ENCODE peak calls at places on chromosome 11, in ten cellular contexts. One of them, this sample, is unnamed.

GRCh38 chr11:107747622-107748021 is 35.8 kb upstream of the SLN start:
- DNase-seq in A549: no peak
- DNase-seq in testis: no peak
- DNase-seq in OCI-LY7: no peak
- DNase-seq in hepatocyte: no peak
- DNase-seq in heart left ventricle: no peak
- DNase-seq in Peyer's patch: no peak
- DNase-seq in HCT116: no peak
- DNase-seq in pancreas: no peak
- DNase-seq in CD8-positive, alpha-beta memory T cell: no peak
- DNase-seq in this sample: no peak

GRCh38 chr11:35632301-35632700 is 14.0 kb downstream of the FJX1 start:
- DNase-seq in A549: peak; percentile 30
- DNase-seq in testis: no peak
- DNase-seq in OCI-LY7: no peak
- DNase-seq in hepatocyte: no peak
- DNase-seq in heart left ventricle: no peak
- DNase-seq in Peyer's patch: no peak
- DNase-seq in HCT116: no peak
- DNase-seq in pancreas: no peak
- DNase-seq in CD8-positive, alpha-beta memory T cell: no peak
- DNase-seq in this sample: no peak

GRCh38 chr11:10444725-10445286 is 10.3 kb upstream of the AMPD3 start:
- DNase-seq in A549: no peak
- DNase-seq in testis: no peak
- DNase-seq in OCI-LY7: peak; percentile 14
- DNase-seq in hepatocyte: no peak
- DNase-seq in heart left ventricle: no peak
- DNase-seq in Peyer's patch: no peak
- DNase-seq in HCT116: no peak
- DNase-seq in pancreas: no peak
- DNase-seq in CD8-positive, alpha-beta memory T cell: no peak
- DNase-seq in this sample: no peak

GRCh38 chr11:134643115-134643514 is 231.1 kb upstream of the B3GAT1 start:
- DNase-seq in A549: no peak
- DNase-seq in testis: no peak
- DNase-seq in OCI-LY7: no peak
- DNase-seq in hepatocyte: no peak
- DNase-seq in heart left ventricle: no peak
- DNase-seq in Peyer's patch: peak; percentile 23
- DNase-seq in HCT116: no peak
- DNase-seq in pancreas: no peak
- DNase-seq in CD8-positive, alpha-beta memory T cell: no peak
- DNase-seq in this sample: no peak

GRCh38 chr11:78884761-78885160 is 310.1 kb upstream of the NARS2 start:
- DNase-seq in A549: no peak
- DNase-seq in testis: no peak
- DNase-seq in OCI-LY7: no peak
- DNase-seq in hepatocyte: no peak
- DNase-seq in heart left ventricle: no peak
- DNase-seq in Peyer's patch: no peak
- DNase-seq in HCT116: no peak
- DNase-seq in pancreas: no peak
- DNase-seq in CD8-positive, alpha-beta memory T cell: no peak
- DNase-seq in this sample: no peak

GRCh38 chr11:85821636-85822035 is 10.7 kb upstream of the SYTL2 start:
- DNase-seq in A549: peak; percentile 62
- DNase-seq in testis: no peak
- DNase-seq in OCI-LY7: no peak
- DNase-seq in hepatocyte: no peak
- DNase-seq in heart left ventricle: no peak
- DNase-seq in Peyer's patch: no peak
- DNase-seq in HCT116: no peak
- DNase-seq in pancreas: no peak
- DNase-seq in CD8-positive, alpha-beta memory T cell: no peak
- DNase-seq in this sample: no peak

GRCh38 chr11:23725752-23726151 is 771.1 kb upstream of the LUZP2 start:
- DNase-seq in A549: no peak
- DNase-seq in testis: no peak
- DNase-seq in OCI-LY7: no peak
- DNase-seq in hepatocyte: no peak
- DNase-seq in heart left ventricle: no peak
- DNase-seq in Peyer's patch: no peak
- DNase-seq in HCT116: no peak
- DNase-seq in pancreas: no peak
- DNase-seq in CD8-positive, alpha-beta memory T cell: no peak
- DNase-seq in this sample: no peak

GRCh38 chr11:64642876-64643257 is 51.8 kb downstream of the SLC22A12 start:
- DNase-seq in A549: no peak
- DNase-seq in testis: no peak
- DNase-seq in OCI-LY7: no peak
- DNase-seq in hepatocyte: no peak
- DNase-seq in heart left ventricle: no peak
- DNase-seq in Peyer's patch: no peak
- DNase-seq in HCT116: no peak
- DNase-seq in pancreas: no peak
- DNase-seq in CD8-positive, alpha-beta memory T cell: no peak
- DNase-seq in this sample: no peak

GRCh38 chr11:117796456-117797428 is at the start of gene DSCAML1:
- DNase-seq in A549: no peak
- DNase-seq in testis: peak; percentile 33
- DNase-seq in OCI-LY7: no peak
- DNase-seq in hepatocyte: peak; percentile 70
- DNase-seq in heart left ventricle: peak; percentile 48
- DNase-seq in Peyer's patch: no peak
- DNase-seq in HCT116: no peak
- DNase-seq in pancreas: no peak
- DNase-seq in CD8-positive, alpha-beta memory T cell: no peak
- DNase-seq in this sample: no peak

GRCh38 chr11:123461164-123461563 is 31.1 kb downstream of the GRAMD1B start:
- DNase-seq in A549: no peak
- DNase-seq in testis: peak; percentile 47
- DNase-seq in OCI-LY7: no peak
- DNase-seq in hepatocyte: no peak
- DNase-seq in heart left ventricle: peak; percentile 89
- DNase-seq in Peyer's patch: no peak
- DNase-seq in HCT116: no peak
- DNase-seq in pancreas: no peak
- DNase-seq in CD8-positive, alpha-beta memory T cell: no peak
- DNase-seq in this sample: no peak

GRCh38 chr11:65225284-65226102 is 36.3 kb upstream of the POLA2 start:
- DNase-seq in A549: peak; percentile 32
- DNase-seq in testis: peak; percentile 67
- DNase-seq in OCI-LY7: peak; percentile 67
- DNase-seq in hepatocyte: peak; percentile 78
- DNase-seq in heart left ventricle: peak; percentile 71
- DNase-seq in Peyer's patch: peak; percentile 66
- DNase-seq in HCT116: no peak
- DNase-seq in pancreas: peak; percentile 67
- DNase-seq in CD8-positive, alpha-beta memory T cell: peak; percentile 44
- DNase-seq in this sample: no peak

GRCh38 chr11:29159552-29160465 is 857.0 kb downstream of the KCNA4 start:
- DNase-seq in A549: peak; percentile 78
- DNase-seq in testis: peak; percentile 66
- DNase-seq in OCI-LY7: peak; percentile 21
- DNase-seq in hepatocyte: peak; percentile 84
- DNase-seq in heart left ventricle: peak; percentile 18
- DNase-seq in Peyer's patch: no peak
- DNase-seq in HCT116: peak; percentile 31
- DNase-seq in pancreas: peak; percentile 10
- DNase-seq in CD8-positive, alpha-beta memory T cell: no peak
- DNase-seq in this sample: peak; percentile 31

GRCh38 chr11:111114091-111114490 is 131.4 kb upstream of the POU2AF2 start:
- DNase-seq in A549: no peak
- DNase-seq in testis: no peak
- DNase-seq in OCI-LY7: no peak
- DNase-seq in hepatocyte: no peak
- DNase-seq in heart left ventricle: no peak
- DNase-seq in Peyer's patch: no peak
- DNase-seq in HCT116: no peak
- DNase-seq in pancreas: no peak
- DNase-seq in CD8-positive, alpha-beta memory T cell: no peak
- DNase-seq in this sample: no peak
- H3K4me3 ChIP-seq in A549: no peak overlapping the region
- H3K4me3 ChIP-seq in testis: no peak overlapping the region
- H3K4me3 ChIP-seq in OCI-LY7: no peak overlapping the region
- H3K4me3 ChIP-seq in hepatocyte: no peak overlapping the region
- H3K4me3 ChIP-seq in heart left ventricle: no peak overlapping the region
- H3K4me3 ChIP-seq in Peyer's patch: no peak overlapping the region
- H3K4me3 ChIP-seq in HCT116: no peak overlapping the region
- H3K4me3 ChIP-seq in pancreas: no peak overlapping the region
- H3K4me3 ChIP-seq in CD8-positive, alpha-beta memory T cell: no peak overlapping the region
- H3K4me3 ChIP-seq in this sample: no peak overlapping the region

DNA sequence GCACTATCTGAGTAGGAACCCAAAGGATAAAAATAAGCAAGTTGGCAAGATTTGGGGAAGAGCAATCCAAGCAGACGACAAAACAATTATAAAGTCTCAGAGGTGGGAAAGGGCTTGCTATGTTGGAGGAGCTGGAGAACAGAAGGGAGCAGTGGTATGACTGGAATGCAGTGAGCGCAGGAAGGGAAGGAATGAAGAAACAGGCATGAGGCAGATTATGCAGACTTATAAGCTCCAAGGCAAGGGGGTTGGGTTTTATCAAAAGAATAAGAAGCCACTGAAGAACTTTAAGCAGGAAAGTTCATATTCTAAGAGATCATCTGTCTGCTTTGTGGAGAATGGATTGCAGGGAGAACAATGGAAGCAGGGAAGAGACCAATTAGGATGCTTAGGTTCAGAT is 31.7 kb downstream of the PGM2L1 start:
- DNase-seq in A549: no peak
- DNase-seq in testis: no peak
- DNase-seq in OCI-LY7: no peak
- DNase-seq in hepatocyte: no peak
- DNase-seq in heart left ventricle: no peak
- DNase-seq in Peyer's patch: no peak
- DNase-seq in HCT116: no peak
- DNase-seq in pancreas: no peak
- DNase-seq in CD8-positive, alpha-beta memory T cell: no peak
- DNase-seq in this sample: no peak
- H3K27ac ChIP-seq in A549: no peak overlapping the region
- H3K27ac ChIP-seq in testis: no peak overlapping the region
- H3K27ac ChIP-seq in OCI-LY7: no peak overlapping the region
- H3K27ac ChIP-seq in hepatocyte: no peak overlapping the region
- H3K27ac ChIP-seq in heart left ventricle: no peak overlapping the region
- H3K27ac ChIP-seq in Peyer's patch: no peak overlapping the region
- H3K27ac ChIP-seq in HCT116: no peak overlapping the region
- H3K27ac ChIP-seq in pancreas: no peak overlapping the region
- H3K27ac ChIP-seq in CD8-positive, alpha-beta memory T cell: no peak overlapping the region
- H3K27ac ChIP-seq in this sample: no peak overlapping the region

GRCh38 chr11:111981270-111981669 is 43.9 kb upstream of the DLAT start:
- DNase-seq in A549: no peak
- DNase-seq in testis: no peak
- DNase-seq in OCI-LY7: no peak
- DNase-seq in hepatocyte: no peak
- DNase-seq in heart left ventricle: no peak
- DNase-seq in Peyer's patch: no peak
- DNase-seq in HCT116: no peak
- DNase-seq in pancreas: no peak
- DNase-seq in CD8-positive, alpha-beta memory T cell: no peak
- DNase-seq in this sample: no peak

GRCh38 chr11:111982019-111982464 is 43.2 kb upstream of the DLAT start:
- DNase-seq in A549: peak; percentile 48
- DNase-seq in testis: peak; percentile 79
- DNase-seq in OCI-LY7: peak; percentile 77
- DNase-seq in hepatocyte: peak; percentile 89
- DNase-seq in heart left ventricle: peak; percentile 70
- DNase-seq in Peyer's patch: peak; percentile 65
- DNase-seq in HCT116: peak; percentile 31
- DNase-seq in pancreas: peak; percentile 79
- DNase-seq in CD8-positive, alpha-beta memory T cell: peak; percentile 10
- DNase-seq in this sample: peak; percentile 82

GRCh38 chr11:111986589-111986988 is 38.6 kb upstream of the DLAT start:
- DNase-seq in A549: no peak
- DNase-seq in testis: no peak
- DNase-seq in OCI-LY7: no peak
- DNase-seq in hepatocyte: no peak
- DNase-seq in heart left ventricle: no peak
- DNase-seq in Peyer's patch: no peak
- DNase-seq in HCT116: no peak
- DNase-seq in pancreas: no peak
- DNase-seq in CD8-positive, alpha-beta memory T cell: no peak
- DNase-seq in this sample: no peak

GRCh38 chr11:111982532-111983186 is 42.5 kb upstream of the DLAT start:
- DNase-seq in A549: no peak
- DNase-seq in testis: no peak
- DNase-seq in OCI-LY7: no peak
- DNase-seq in hepatocyte: no peak
- DNase-seq in heart left ventricle: no peak
- DNase-seq in Peyer's patch: no peak
- DNase-seq in HCT116: no peak
- DNase-seq in pancreas: no peak
- DNase-seq in CD8-positive, alpha-beta memory T cell: no peak
- DNase-seq in this sample: no peak

DNA sequence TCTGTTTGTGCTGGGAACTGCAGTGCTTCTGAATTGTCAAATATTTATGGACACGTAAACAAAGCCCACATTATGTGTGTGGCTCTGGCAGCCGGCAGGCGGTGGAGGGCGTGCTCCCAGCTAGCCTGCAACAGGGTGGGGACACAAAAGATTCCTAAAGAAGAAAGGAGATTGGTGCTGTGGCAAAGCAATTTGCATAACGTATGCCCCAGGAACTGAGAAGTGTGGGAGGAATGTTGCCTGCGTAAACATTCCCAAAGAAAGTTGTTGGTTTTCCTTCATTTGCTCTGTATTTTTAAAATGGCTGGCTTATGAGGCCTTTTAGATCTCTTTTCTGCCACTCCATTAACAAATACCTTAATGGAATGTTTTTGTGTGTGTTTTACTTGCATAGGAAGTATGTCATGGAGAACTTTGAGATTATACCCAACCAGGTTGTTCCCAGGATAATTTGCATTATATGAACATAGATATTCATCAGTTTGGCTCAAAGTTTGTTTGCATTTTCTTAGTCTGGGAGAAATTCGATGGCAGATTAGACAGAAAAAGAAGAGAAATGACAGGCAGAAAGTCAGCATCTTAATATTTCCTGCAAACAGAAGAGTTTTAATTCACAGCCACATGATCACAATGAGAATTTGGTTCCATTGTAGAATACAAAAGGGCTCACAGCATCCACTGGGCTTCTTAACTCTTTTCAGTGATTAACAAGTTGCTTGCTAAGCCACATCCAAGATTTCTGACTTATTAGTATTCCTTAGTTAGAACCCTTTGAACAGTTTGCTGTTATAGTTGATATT is 41.8 kb upstream of the DLAT start:
- DNase-seq in A549: peak; percentile 6
- DNase-seq in testis: no peak
- DNase-seq in OCI-LY7: no peak
- DNase-seq in hepatocyte: peak; percentile 83
- DNase-seq in heart left ventricle: no peak
- DNase-seq in Peyer's patch: peak; percentile 73
- DNase-seq in HCT116: no peak
- DNase-seq in pancreas: peak; percentile 76
- DNase-seq in CD8-positive, alpha-beta memory T cell: no peak
- DNase-seq in this sample: peak; percentile 60
- H3K4me3 ChIP-seq in A549: no peak overlapping the region
- H3K4me3 ChIP-seq in testis: no peak overlapping the region
- H3K4me3 ChIP-seq in OCI-LY7: no peak overlapping the region
- H3K4me3 ChIP-seq in hepatocyte: no peak overlapping the region
- H3K4me3 ChIP-seq in heart left ventricle: no peak overlapping the region
- H3K4me3 ChIP-seq in Peyer's patch: peak overlapping the region; percentile 7
- H3K4me3 ChIP-seq in HCT116: no peak overlapping the region
- H3K4me3 ChIP-seq in pancreas: peak overlapping the region; percentile 33
- H3K4me3 ChIP-seq in CD8-positive, alpha-beta memory T cell: no peak overlapping the region
- H3K4me3 ChIP-seq in this sample: no peak overlapping the region

GRCh38 chr11:113248702-113249490 is 65.5 kb upstream of the TTC12 start:
- DNase-seq in A549: no peak
- DNase-seq in testis: no peak
- DNase-seq in OCI-LY7: no peak
- DNase-seq in hepatocyte: no peak
- DNase-seq in heart left ventricle: no peak
- DNase-seq in Peyer's patch: no peak
- DNase-seq in HCT116: no peak
- DNase-seq in pancreas: no peak
- DNase-seq in CD8-positive, alpha-beta memory T cell: no peak
- DNase-seq in this sample: no peak
- H3K27ac ChIP-seq in A549: no peak overlapping the region
- H3K27ac ChIP-seq in testis: no peak overlapping the region
- H3K27ac ChIP-seq in OCI-LY7: no peak overlapping the region
- H3K27ac ChIP-seq in hepatocyte: no peak overlapping the region
- H3K27ac ChIP-seq in heart left ventricle: no peak overlapping the region
- H3K27ac ChIP-seq in Peyer's patch: no peak overlapping the region
- H3K27ac ChIP-seq in HCT116: no peak overlapping the region
- H3K27ac ChIP-seq in pancreas: no peak overlapping the region
- H3K27ac ChIP-seq in CD8-positive, alpha-beta memory T cell: no peak overlapping the region
- H3K27ac ChIP-seq in this sample: no peak overlapping the region

This sample was measured in lung.